ENCODE peak calls at places on chromosomes 12 and 14, in seven cellular contexts. One of them, this sample, is unnamed.
A peak's percentile ranks its signal among the peaks of the same experiment; 100 is the strongest.

GRCh38 chr12:33310471-33310870 is 129.1 kb downstream of the SYT10 start:
- DNase-seq in HFF-Myc: no peak
- DNase-seq in OCI-LY7: no peak
- DNase-seq in stomach: no peak
- DNase-seq in cardiac fibroblast: no peak
- DNase-seq in left lung: peak; percentile 67
- DNase-seq in A549: no peak
- DNase-seq in this sample: no peak

GRCh38 chr14:24403294-24404013 is 4.7 kb downstream of the NYNRIN start:
- DNase-seq in HFF-Myc: no peak
- DNase-seq in OCI-LY7: no peak
- DNase-seq in stomach: peak; percentile 24
- DNase-seq in cardiac fibroblast: peak; percentile 45
- DNase-seq in left lung: no peak
- DNase-seq in A549: no peak
- DNase-seq in this sample: no peak

GRCh38 chr12:131943876-131944275 is 5.9 kb upstream of the EP400 start:
- DNase-seq in HFF-Myc: no peak
- DNase-seq in OCI-LY7: no peak
- DNase-seq in stomach: peak; percentile 1
- DNase-seq in cardiac fibroblast: no peak
- DNase-seq in left lung: peak; percentile 2
- DNase-seq in A549: no peak
- DNase-seq in this sample: no peak

GRCh38 chr14:75226755-75227544 is 50.5 kb upstream of the TMED10 start:
- DNase-seq in HFF-Myc: no peak
- DNase-seq in OCI-LY7: no peak
- DNase-seq in stomach: peak; percentile 45
- DNase-seq in cardiac fibroblast: no peak
- DNase-seq in left lung: no peak
- DNase-seq in A549: no peak
- DNase-seq in this sample: no peak

GRCh38 chr12:112858776-112859175 is 48.0 kb upstream of the OAS1 start:
- DNase-seq in HFF-Myc: no peak
- DNase-seq in OCI-LY7: no peak
- DNase-seq in stomach: no peak
- DNase-seq in cardiac fibroblast: no peak
- DNase-seq in left lung: no peak
- DNase-seq in A549: no peak
- DNase-seq in this sample: no peak

GRCh38 chr12:124564232-124564958 is 3.0 kb downstream of the NCOR2 start:
- DNase-seq in HFF-Myc: no peak
- DNase-seq in OCI-LY7: peak; percentile 22
- DNase-seq in stomach: no peak
- DNase-seq in cardiac fibroblast: no peak
- DNase-seq in left lung: no peak
- DNase-seq in A549: no peak
- DNase-seq in this sample: no peak

GRCh38 chr12:76003263-76003640 is 28.3 kb downstream of the PHLDA1 start:
- DNase-seq in HFF-Myc: no peak
- DNase-seq in OCI-LY7: no peak
- DNase-seq in stomach: no peak
- DNase-seq in cardiac fibroblast: no peak
- DNase-seq in left lung: no peak
- DNase-seq in A549: no peak
- DNase-seq in this sample: no peak

GRCh38 chr12:75825686-75826085 is 205.9 kb downstream of the PHLDA1 start:
- DNase-seq in HFF-Myc: peak; percentile 74
- DNase-seq in OCI-LY7: no peak
- DNase-seq in stomach: no peak
- DNase-seq in cardiac fibroblast: peak; percentile 76
- DNase-seq in left lung: no peak
- DNase-seq in A549: no peak
- DNase-seq in this sample: peak; percentile 81

GRCh38 chr12:112219195-112219594 is 93.8 kb downstream of the TRAFD1 start:
- DNase-seq in HFF-Myc: no peak
- DNase-seq in OCI-LY7: no peak
- DNase-seq in stomach: no peak
- DNase-seq in cardiac fibroblast: peak; percentile 8
- DNase-seq in left lung: no peak
- DNase-seq in A549: no peak
- DNase-seq in this sample: no peak

GRCh38 chr12:65881965-65882413 is 57.7 kb downstream of the HMGA2 start:
- DNase-seq in HFF-Myc: no peak
- DNase-seq in OCI-LY7: no peak
- DNase-seq in stomach: peak; percentile 75
- DNase-seq in cardiac fibroblast: peak; percentile 96
- DNase-seq in left lung: peak; percentile 93
- DNase-seq in A549: no peak
- DNase-seq in this sample: peak; percentile 90

GRCh38 chr14:91906374-91906773 is 39.0 kb upstream of the TC2N start:
- DNase-seq in HFF-Myc: no peak
- DNase-seq in OCI-LY7: no peak
- DNase-seq in stomach: peak; percentile 38
- DNase-seq in cardiac fibroblast: no peak
- DNase-seq in left lung: no peak
- DNase-seq in A549: no peak
- DNase-seq in this sample: no peak

GRCh38 chr12:91663331-91663998 is 480.8 kb upstream of the DCN start:
- DNase-seq in HFF-Myc: no peak
- DNase-seq in OCI-LY7: no peak
- DNase-seq in stomach: no peak
- DNase-seq in cardiac fibroblast: no peak
- DNase-seq in left lung: no peak
- DNase-seq in A549: no peak
- DNase-seq in this sample: no peak

GRCh38 chr14:99968156-99968920 is 96.9 kb upstream of the EVL start:
- DNase-seq in HFF-Myc: peak; percentile 98
- DNase-seq in OCI-LY7: no peak
- DNase-seq in stomach: no peak
- DNase-seq in cardiac fibroblast: peak; percentile 63
- DNase-seq in left lung: no peak
- DNase-seq in A549: no peak
- DNase-seq in this sample: peak; percentile 92

GRCh38 chr14:100605706-100606686 is 18.8 kb upstream of the BEGAIN start:
- DNase-seq in HFF-Myc: no peak
- DNase-seq in OCI-LY7: no peak
- DNase-seq in stomach: no peak
- DNase-seq in cardiac fibroblast: peak; percentile 40
- DNase-seq in left lung: no peak
- DNase-seq in A549: no peak
- DNase-seq in this sample: no peak

GRCh38 chr14:51448831-51449665 is 202.7 kb upstream of the FRMD6 start:
- DNase-seq in HFF-Myc: peak; percentile 80
- DNase-seq in OCI-LY7: no peak
- DNase-seq in stomach: no peak
- DNase-seq in cardiac fibroblast: peak; percentile 86
- DNase-seq in left lung: no peak
- DNase-seq in A549: no peak
- DNase-seq in this sample: peak; percentile 75

GRCh38 chr14:64350091-64350490 is 38.1 kb upstream of the MTHFD1 start:
- DNase-seq in HFF-Myc: no peak
- DNase-seq in OCI-LY7: no peak
- DNase-seq in stomach: no peak
- DNase-seq in cardiac fibroblast: no peak
- DNase-seq in left lung: no peak
- DNase-seq in A549: no peak
- DNase-seq in this sample: no peak

GRCh38 chr12:131006036-131006735 is 52.5 kb downstream of the ADGRD1 start:
- DNase-seq in HFF-Myc: no peak
- DNase-seq in OCI-LY7: no peak
- DNase-seq in stomach: no peak
- DNase-seq in cardiac fibroblast: no peak
- DNase-seq in left lung: no peak
- DNase-seq in A549: no peak
- DNase-seq in this sample: no peak

GRCh38 chr12:59847127-59847526 is 251.3 kb downstream of the SLC16A7 start:
- DNase-seq in HFF-Myc: no peak
- DNase-seq in OCI-LY7: no peak
- DNase-seq in stomach: no peak
- DNase-seq in cardiac fibroblast: no peak
- DNase-seq in left lung: no peak
- DNase-seq in A549: no peak
- DNase-seq in this sample: no peak

GRCh38 chr14:104732355-104732804 is 8.4 kb downstream of the ADSS1 start:
- DNase-seq in HFF-Myc: no peak
- DNase-seq in OCI-LY7: no peak
- DNase-seq in stomach: peak; percentile 93
- DNase-seq in cardiac fibroblast: peak; percentile 47
- DNase-seq in left lung: no peak
- DNase-seq in A549: peak; percentile 44
- DNase-seq in this sample: no peak

GRCh38 chr12:23906329-23906728 is 43.1 kb downstream of the SOX5 start:
- DNase-seq in HFF-Myc: no peak
- DNase-seq in OCI-LY7: no peak
- DNase-seq in stomach: no peak
- DNase-seq in cardiac fibroblast: peak; percentile 38
- DNase-seq in left lung: no peak
- DNase-seq in A549: no peak
- DNase-seq in this sample: peak; percentile 89

GRCh38 chr12:11815397-11815796 is 165.9 kb downstream of the ETV6 start:
- DNase-seq in HFF-Myc: no peak
- DNase-seq in OCI-LY7: no peak
- DNase-seq in stomach: no peak
- DNase-seq in cardiac fibroblast: no peak
- DNase-seq in left lung: no peak
- DNase-seq in A549: no peak
- DNase-seq in this sample: no peak

GRCh38 chr14:42200951-42201350 is 594.3 kb downstream of the LRFN5 start:
- DNase-seq in HFF-Myc: no peak
- DNase-seq in OCI-LY7: no peak
- DNase-seq in stomach: no peak
- DNase-seq in cardiac fibroblast: no peak
- DNase-seq in left lung: no peak
- DNase-seq in A549: no peak
- DNase-seq in this sample: no peak

GRCh38 chr12:14113031-14113430 is 131.6 kb upstream of the GRIN2B start:
- DNase-seq in HFF-Myc: no peak
- DNase-seq in OCI-LY7: no peak
- DNase-seq in stomach: no peak
- DNase-seq in cardiac fibroblast: no peak
- DNase-seq in left lung: no peak
- DNase-seq in A549: no peak
- DNase-seq in this sample: no peak

GRCh38 chr12:105091495-105092206 is 7.4 kb upstream of the ALDH1L2 start:
- DNase-seq in HFF-Myc: no peak
- DNase-seq in OCI-LY7: no peak
- DNase-seq in stomach: no peak
- DNase-seq in cardiac fibroblast: no peak
- DNase-seq in left lung: no peak
- DNase-seq in A549: no peak
- DNase-seq in this sample: no peak

GRCh38 chr14:59254146-59254910 is 65.9 kb downstream of the DAAM1 start:
- DNase-seq in HFF-Myc: peak; percentile 81
- DNase-seq in OCI-LY7: no peak
- DNase-seq in stomach: peak; percentile 31
- DNase-seq in cardiac fibroblast: peak; percentile 95
- DNase-seq in left lung: no peak
- DNase-seq in A549: no peak
- DNase-seq in this sample: peak; percentile 86

GRCh38 chr14:33768458-33768830 is 182.4 kb downstream of the EGLN3 start:
- DNase-seq in HFF-Myc: no peak
- DNase-seq in OCI-LY7: no peak
- DNase-seq in stomach: no peak
- DNase-seq in cardiac fibroblast: peak; percentile 77
- DNase-seq in left lung: no peak
- DNase-seq in A549: no peak
- DNase-seq in this sample: no peak

GRCh38 chr14:57692671-57693070 is 173.2 kb downstream of the SLC35F4 start:
- DNase-seq in HFF-Myc: peak; percentile 22
- DNase-seq in OCI-LY7: peak; percentile 23
- DNase-seq in stomach: no peak
- DNase-seq in cardiac fibroblast: peak; percentile 81
- DNase-seq in left lung: no peak
- DNase-seq in A549: peak; percentile 26
- DNase-seq in this sample: peak; percentile 58
- TF ChIP-seq CTCF in HFF-Myc: peak; percentile 37
- TF ChIP-seq CTCF in OCI-LY7: peak; percentile 79
- TF ChIP-seq CTCF in stomach: no peak
- TF ChIP-seq CTCF in cardiac fibroblast: peak; percentile 65
- TF ChIP-seq CTCF in left lung: peak; percentile 17
- TF ChIP-seq CTCF in A549: peak; percentile 61
- TF ChIP-seq CTCF in this sample: peak; percentile 59

DNA sequence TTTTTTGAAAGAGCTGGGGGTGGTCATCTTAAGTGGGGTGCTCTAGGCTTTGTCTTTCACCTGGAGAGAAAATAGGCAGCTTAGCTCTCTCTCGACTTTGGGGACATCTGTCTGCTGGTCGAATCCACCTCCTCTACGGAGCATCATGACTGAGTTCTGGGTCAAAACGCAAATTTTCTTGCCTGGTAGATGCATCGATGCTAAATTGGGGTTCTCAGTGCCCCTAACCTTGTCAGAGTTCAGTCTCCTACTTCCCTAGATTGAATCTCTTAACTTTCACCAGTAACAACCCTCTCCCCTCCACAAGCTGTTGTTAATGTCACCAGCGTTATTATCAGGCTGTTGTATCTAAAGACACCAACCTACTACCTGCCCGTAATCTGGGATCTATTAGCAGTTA is 682 bp downstream of the FLRT2 start:
- DNase-seq in HFF-Myc: no peak
- DNase-seq in OCI-LY7: no peak
- DNase-seq in stomach: no peak
- DNase-seq in cardiac fibroblast: no peak
- DNase-seq in left lung: no peak
- DNase-seq in A549: no peak
- DNase-seq in this sample: no peak
- H3K4me3 ChIP-seq in HFF-Myc: peak overlapping the region; percentile 91
- H3K4me3 ChIP-seq in OCI-LY7: no peak overlapping the region
- H3K4me3 ChIP-seq in stomach: peak overlapping the region; percentile 71
- H3K4me3 ChIP-seq in cardiac fibroblast: peak overlapping the region; percentile 93
- H3K4me3 ChIP-seq in left lung: peak overlapping the region; percentile 35
- H3K4me3 ChIP-seq in A549: peak overlapping the region; percentile 51
- H3K4me3 ChIP-seq in this sample: peak overlapping the region; percentile 73

GRCh38 chr12:45122776-45123380 is 72.0 kb upstream of the DBX2 start:
- DNase-seq in HFF-Myc: peak; percentile 36
- DNase-seq in OCI-LY7: no peak
- DNase-seq in stomach: no peak
- DNase-seq in cardiac fibroblast: peak; percentile 47
- DNase-seq in left lung: no peak
- DNase-seq in A549: no peak
- DNase-seq in this sample: peak; percentile 11
- TF ChIP-seq CTCF in HFF-Myc: peak; percentile 54
- TF ChIP-seq CTCF in OCI-LY7: peak; percentile 45
- TF ChIP-seq CTCF in stomach: no peak
- TF ChIP-seq CTCF in cardiac fibroblast: peak; percentile 41
- TF ChIP-seq CTCF in left lung: no peak
- TF ChIP-seq CTCF in A549: peak; percentile 56
- TF ChIP-seq CTCF in this sample: peak; percentile 53

GRCh38 chr14:37539992-37540391 is 55.1 kb downstream of the FOXA1 start:
- DNase-seq in HFF-Myc: no peak
- DNase-seq in OCI-LY7: no peak
- DNase-seq in stomach: no peak
- DNase-seq in cardiac fibroblast: no peak
- DNase-seq in left lung: no peak
- DNase-seq in A549: no peak
- DNase-seq in this sample: no peak

GRCh38 chr14:37546621-37547447 is 48.2 kb downstream of the FOXA1 start:
- DNase-seq in HFF-Myc: peak; percentile 66
- DNase-seq in OCI-LY7: no peak
- DNase-seq in stomach: no peak
- DNase-seq in cardiac fibroblast: no peak
- DNase-seq in left lung: no peak
- DNase-seq in A549: peak; percentile 18
- DNase-seq in this sample: no peak

GRCh38 chr14:37545174-37545573 is 49.9 kb downstream of the FOXA1 start:
- DNase-seq in HFF-Myc: no peak
- DNase-seq in OCI-LY7: no peak
- DNase-seq in stomach: no peak
- DNase-seq in cardiac fibroblast: no peak
- DNase-seq in left lung: no peak
- DNase-seq in A549: no peak
- DNase-seq in this sample: no peak

GRCh38 chr14:37544407-37544806 is 50.6 kb downstream of the FOXA1 start:
- DNase-seq in HFF-Myc: no peak
- DNase-seq in OCI-LY7: no peak
- DNase-seq in stomach: peak; percentile 35
- DNase-seq in cardiac fibroblast: no peak
- DNase-seq in left lung: no peak
- DNase-seq in A549: no peak
- DNase-seq in this sample: no peak
- H3K4me3 ChIP-seq in HFF-Myc: no peak overlapping the region
- H3K4me3 ChIP-seq in OCI-LY7: no peak overlapping the region
- H3K4me3 ChIP-seq in stomach: no peak overlapping the region
- H3K4me3 ChIP-seq in cardiac fibroblast: no peak overlapping the region
- H3K4me3 ChIP-seq in left lung: no peak overlapping the region
- H3K4me3 ChIP-seq in A549: no peak overlapping the region
- H3K4me3 ChIP-seq in this sample: no peak overlapping the region